ENCODE peak calls at places on chromosomes 12 and 14, in nine cellular contexts. J is colonic mucosa, Z is dorsolateral prefrontal cortex, A is GM23338, W is heart right ventricle, M is RWPE1, G is tibial nerve, K is upper lobe of left lung, B is IMR-90. Q is an unnamed sample.

GRCh38 chr12:12714276-12715001 is 2.7 kb upstream of the CDKN1B start:
- DNase-seq in J (peak), Z (no peak), A (peak), W (peak), M (no peak), G (no peak), K (peak), B (peak), Q (no peak)

GRCh38 chr12:19643635-19644034 is 204.3 kb downstream of the AEBP2 start:
- DNase-seq in J (no peak), Z (no peak), A (peak), W (no peak), M (peak), G (no peak), K (peak), B (peak), Q (no peak)

GRCh38 chr14:100114109-100114765 is 45.2 kb downstream of the DEGS2 start:
- DNase-seq in J (no peak), Z (no peak), A (no peak), W (no peak), M (no peak), G (no peak), K (no peak), B (no peak), Q (no peak)

GRCh38 chr12:28611115-28611435 is 420.8 kb downstream of the CCDC91 start:
- DNase-seq in J (no peak), Z (no peak), A (no peak), W (no peak), M (peak), G (no peak), K (no peak), B (peak), Q (no peak)

GRCh38 chr14:71672596-71672995 is 259.6 kb upstream of the RGS6 start:
- DNase-seq in J (no peak), Z (no peak), A (no peak), W (no peak), M (no peak), G (no peak), K (no peak), B (no peak), Q (no peak)

GRCh38 chr12:58341791-58342190 is 400.4 kb downstream of the ATP23 start:
- DNase-seq in J (no peak), Z (no peak), A (no peak), W (no peak), M (no peak), G (no peak), K (no peak), B (peak), Q (no peak)

GRCh38 chr12:219891-220352 is 6.0 kb upstream of the SLC6A12 start:
- DNase-seq in J (peak), Z (peak), A (peak), W (peak), M (peak), G (peak), K (peak), B (peak), Q (no peak)

GRCh38 chr14:30403791-30404190 is 155.2 kb upstream of the G2E3 start:
- DNase-seq in J (no peak), Z (no peak), A (no peak), W (no peak), M (no peak), G (no peak), K (no peak), B (no peak), Q (no peak)

GRCh38 chr14:22549981-22550670 is 38.9 kb downstream of the DAD1 start:
- DNase-seq in J (no peak), Z (no peak), A (peak), W (no peak), M (no peak), G (no peak), K (no peak), B (peak), Q (no peak)

GRCh38 chr12:4145990-4146859 is 127.3 kb upstream of the CCND2 start:
- DNase-seq in J (no peak), Z (no peak), A (no peak), W (no peak), M (no peak), G (no peak), K (no peak), B (no peak), Q (no peak)

GRCh38 chr12:32451816-32452215 is 52.5 kb downstream of the FGD4 start:
- DNase-seq in J (no peak), Z (no peak), A (no peak), W (no peak), M (no peak), G (no peak), K (no peak), B (no peak), Q (no peak)

GRCh38 chr12:40834321-40834720 is 142.1 kb downstream of the CNTN1 start:
- DNase-seq in J (no peak), Z (no peak), A (no peak), W (no peak), M (no peak), G (no peak), K (no peak), B (no peak), Q (no peak)

GRCh38 chr12:128652136-128652751 is 171.5 kb downstream of the SLC15A4 start:
- DNase-seq in J (no peak), Z (no peak), A (no peak), W (no peak), M (no peak), G (no peak), K (no peak), B (no peak), Q (no peak)

GRCh38 chr12:114673169-114673833 is 10.7 kb downstream of the TBX3 start:
- DNase-seq in J (no peak), Z (no peak), A (peak), W (no peak), M (no peak), G (no peak), K (no peak), B (peak), Q (no peak)

GRCh38 chr12:130224613-130225012 is 62.3 kb downstream of the FZD10 start:
- DNase-seq in J (no peak), Z (no peak), A (no peak), W (no peak), M (no peak), G (no peak), K (no peak), B (no peak), Q (no peak)

GRCh38 chr12:55822228-55822627 is 4.4 kb downstream of the ORMDL2 start:
- DNase-seq in J (peak), Z (no peak), A (peak), W (no peak), M (peak), G (no peak), K (no peak), B (no peak), Q (no peak)

GRCh38 chr14:64234877-64235651 is 59.1 kb downstream of the ESR2 start:
- DNase-seq in J (no peak), Z (no peak), A (no peak), W (no peak), M (peak), G (no peak), K (no peak), B (peak), Q (no peak)

GRCh38 chr12:49762468-49762847 is 21.1 kb downstream of the TMBIM6 start:
- DNase-seq in J (no peak), Z (no peak), A (peak), W (no peak), M (no peak), G (no peak), K (no peak), B (no peak), Q (no peak)

GRCh38 chr12:53603196-53603595 is 23.0 kb downstream of the ATF7 start:
- DNase-seq in J (no peak), Z (no peak), A (peak), W (no peak), M (no peak), G (no peak), K (no peak), B (no peak), Q (no peak)

GRCh38 chr14:32201816-32202467 is at the start of gene RNU6-7:
- DNase-seq in J (peak), Z (no peak), A (peak), W (peak), M (no peak), G (no peak), K (no peak), B (peak), Q (no peak)

GRCh38 chr14:56215180-56215579 is 97.0 kb downstream of the PELI2 start:
- DNase-seq in J (no peak), Z (no peak), A (no peak), W (no peak), M (no peak), G (no peak), K (no peak), B (no peak), Q (no peak)

GRCh38 chr14:38342803-38343202 is 86.9 kb upstream of the CLEC14A start:
- DNase-seq in J (no peak), Z (no peak), A (no peak), W (no peak), M (no peak), G (no peak), K (no peak), B (peak), Q (no peak)

GRCh38 chr12:3772380-3772779 is 19.5 kb upstream of the CRACR2A start:
- DNase-seq in J (no peak), Z (no peak), A (no peak), W (no peak), M (no peak), G (no peak), K (no peak), B (no peak), Q (no peak)

GRCh38 chr12:98780261-98780660 is 135.2 kb downstream of the APAF1 start:
- DNase-seq in J (no peak), Z (no peak), A (no peak), W (no peak), M (no peak), G (no peak), K (no peak), B (no peak), Q (no peak)

GRCh38 chr14:81589381-81590065 is 55.9 kb upstream of the SEL1L start:
- DNase-seq in J (no peak), Z (no peak), A (no peak), W (no peak), M (no peak), G (no peak), K (no peak), B (no peak), Q (no peak)

GRCh38 chr12:131962069-131962468 is 12.3 kb downstream of the EP400 start:
- DNase-seq in J (no peak), Z (peak), A (no peak), W (no peak), M (no peak), G (no peak), K (no peak), B (no peak), Q (no peak)
- H3K27ac ChIP-seq in J (no peak), Z (no peak), A (no peak), W (no peak), M (no peak), G (no peak), K (no peak), B (no peak), Q (no peak)

GRCh38 chr12:6925543-6926279 is 2.0 kb upstream of the ATN1 start:
- DNase-seq in J (peak), Z (peak), A (peak), W (peak), M (peak), G (peak), K (peak), B (peak), Q (peak)
- H3K27ac ChIP-seq in J (peak), Z (peak), A (peak), W (peak), M (peak), G (peak), K (peak), B (peak), Q (peak)

DNA sequence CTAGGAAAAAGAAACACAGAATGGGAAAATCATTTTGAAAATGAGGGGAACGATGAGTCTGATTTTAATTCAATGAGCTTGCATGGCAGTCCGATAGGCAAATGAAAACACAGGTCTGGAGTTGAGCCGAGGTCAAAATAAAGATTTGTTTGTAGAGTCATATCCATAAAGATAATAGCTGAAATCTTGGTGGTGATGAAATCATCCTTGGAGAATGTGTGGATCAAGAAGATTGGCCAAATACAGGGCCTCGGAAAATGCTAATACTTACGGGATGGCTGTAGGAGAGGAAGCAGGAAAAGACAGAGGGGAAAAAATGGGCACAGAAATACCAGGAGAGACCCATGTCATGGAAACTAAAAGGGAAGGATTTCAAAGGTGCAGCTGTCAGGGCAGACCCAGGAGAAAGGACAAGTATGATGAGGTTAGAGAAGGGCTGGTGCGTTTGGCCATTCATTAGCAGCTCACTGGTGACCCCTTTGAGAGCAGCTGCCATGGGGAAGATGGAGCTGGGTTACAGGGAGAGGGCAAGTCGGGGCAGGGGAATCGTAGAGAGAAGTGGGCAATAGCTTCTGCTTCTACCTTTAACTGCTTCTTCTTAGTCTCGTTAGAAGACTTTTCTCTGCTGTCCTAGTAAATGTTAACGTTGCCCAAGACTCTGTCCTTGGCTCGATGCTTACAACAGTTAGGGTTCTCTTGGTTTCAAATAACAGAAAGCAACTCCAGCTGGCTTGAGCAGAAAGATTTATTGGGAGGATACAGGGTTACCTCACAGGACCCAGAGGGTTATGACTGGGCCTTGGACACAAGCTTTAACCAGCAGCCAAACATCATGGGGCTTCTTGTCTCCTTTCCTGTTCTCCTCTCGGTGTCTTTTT is 161.8 kb downstream of the EFCAB11 start:
- DNase-seq in J (no peak), Z (no peak), A (no peak), W (peak), M (no peak), G (no peak), K (no peak), B (peak), Q (no peak)
- H3K27ac ChIP-seq in J (no peak), Z (no peak), A (no peak), W (peak), M (no peak), G (peak), K (no peak), B (peak), Q (no peak)

GRCh38 chr12:121023799-121024198 is 7.5 kb upstream of the C12orf43 start:
- DNase-seq in J (no peak), Z (no peak), A (no peak), W (no peak), M (no peak), G (no peak), K (no peak), B (no peak), Q (no peak)

GRCh38 chr12:121022713-121023112 is 6.4 kb upstream of the C12orf43 start:
- DNase-seq in J (no peak), Z (no peak), A (no peak), W (no peak), M (no peak), G (no peak), K (no peak), B (no peak), Q (no peak)

GRCh38 chr12:121025442-121026226 is 9.3 kb upstream of the C12orf43 start:
- DNase-seq in J (peak), Z (no peak), A (no peak), W (no peak), M (no peak), G (no peak), K (no peak), B (no peak), Q (no peak)

GRCh38 chr12:121030576-121031212 is 8.4 kb downstream of the OASL start:
- DNase-seq in J (no peak), Z (no peak), A (no peak), W (no peak), M (no peak), G (no peak), K (no peak), B (no peak), Q (no peak)

GRCh38 chr12:121026274-121027045 is 10.2 kb upstream of the C12orf43 start:
- DNase-seq in J (no peak), Z (no peak), A (peak), W (no peak), M (no peak), G (no peak), K (peak), B (no peak), Q (no peak)
- H3K27ac ChIP-seq in J (peak), Z (no peak), A (no peak), W (no peak), M (no peak), G (no peak), K (no peak), B (no peak), Q (no peak)

GRCh38 chr12:122094735-122095561 is 16.4 kb downstream of the MLXIP start:
- DNase-seq in J (peak), Z (no peak), A (no peak), W (no peak), M (no peak), G (no peak), K (no peak), B (peak), Q (no peak)

GRCh38 chr12:122094261-122094734 is 15.7 kb downstream of the MLXIP start:
- DNase-seq in J (no peak), Z (no peak), A (no peak), W (no peak), M (no peak), G (no peak), K (no peak), B (no peak), Q (no peak)

GRCh38 chr12:122097641-122098364 is 19.2 kb downstream of the MLXIP start:
- DNase-seq in J (peak), Z (no peak), A (no peak), W (peak), M (no peak), G (no peak), K (peak), B (peak), Q (no peak)

GRCh38 chr12:122096014-122096413 is 17.5 kb downstream of the MLXIP start:
- DNase-seq in J (no peak), Z (no peak), A (no peak), W (no peak), M (no peak), G (no peak), K (no peak), B (no peak), Q (no peak)

GRCh38 chr12:122096591-122097149 is 18.1 kb downstream of the MLXIP start:
- DNase-seq in J (peak), Z (no peak), A (no peak), W (no peak), M (peak), G (no peak), K (no peak), B (peak), Q (no peak)
- H3K27ac ChIP-seq in J (peak), Z (peak), A (peak), W (peak), M (peak), G (peak), K (peak), B (no peak), Q (peak)

GRCh38 chr12:51866762-51867161 is 18.2 kb upstream of the FIGNL2 start:
- DNase-seq in J (no peak), Z (no peak), A (no peak), W (no peak), M (no peak), G (no peak), K (no peak), B (no peak), Q (no peak)
- H3K27ac ChIP-seq in J (no peak), Z (no peak), A (no peak), W (no peak), M (no peak), G (no peak), K (no peak), B (no peak), Q (no peak)

GRCh38 chr14:51677276-51677675 is 25.6 kb downstream of the FRMD6 start:
- DNase-seq in J (no peak), Z (no peak), A (no peak), W (no peak), M (no peak), G (no peak), K (no peak), B (peak), Q (no peak)

GRCh38 chr14:51682411-51682810 is 30.7 kb downstream of the FRMD6 start:
- DNase-seq in J (no peak), Z (no peak), A (no peak), W (no peak), M (no peak), G (no peak), K (no peak), B (peak), Q (no peak)

GRCh38 chr14:51681411-51681810 is 29.7 kb downstream of the FRMD6 start:
- DNase-seq in J (no peak), Z (no peak), A (no peak), W (no peak), M (no peak), G (no peak), K (no peak), B (no peak), Q (no peak)

GRCh38 chr14:51677738-51678137 is 26.0 kb downstream of the FRMD6 start:
- DNase-seq in J (no peak), Z (no peak), A (no peak), W (no peak), M (no peak), G (no peak), K (no peak), B (no peak), Q (no peak)

DNA sequence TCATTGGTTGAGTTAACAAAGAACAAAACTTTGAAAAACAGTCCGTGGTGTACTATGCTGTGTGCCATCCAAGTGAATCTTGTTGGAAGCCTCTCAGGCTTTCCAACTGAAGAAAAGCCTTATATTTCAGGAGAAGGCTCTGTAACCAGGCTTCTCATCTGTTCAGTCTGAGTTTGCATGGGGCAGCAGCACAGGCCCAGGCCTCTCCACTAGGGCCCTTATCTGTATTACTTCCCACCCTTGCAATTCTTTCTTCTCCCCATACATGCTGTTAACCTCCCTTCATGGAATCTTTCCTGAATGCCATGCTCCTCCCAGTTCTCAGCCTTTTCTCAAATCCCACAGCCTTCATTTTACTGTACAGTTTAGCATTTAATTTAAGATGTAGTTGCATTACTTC is 28.3 kb downstream of the FRMD6 start:
- DNase-seq in J (no peak), Z (no peak), A (peak), W (no peak), M (no peak), G (no peak), K (no peak), B (no peak), Q (no peak)
- H3K27ac ChIP-seq in J (no peak), Z (no peak), A (no peak), W (no peak), M (no peak), G (peak), K (no peak), B (no peak), Q (peak)

Q was measured in caudate nucleus.